ENCODE peak calls at places on chromosomes 13 and 19, in four cellular contexts. R, W, M and C are unnamed samples.

GRCh38 chr19:41402010-41402409 is 4.4 kb downstream of the BCKDHA start:
- DNase-seq in R (no peak), W (no peak), M (no peak), C (no peak)

GRCh38 chr13:42747399-42747873 is 33.9 kb upstream of the FAM216B start:
- DNase-seq in R (no peak), W (peak), M (peak), C (no peak)

GRCh38 chr13:21537105-21537504 is 66.9 kb downstream of the MICU2 start:
- DNase-seq in W (peak), R (no peak), M (no peak), C (no peak)

GRCh38 chr13:114067381-114067885 is 65.0 kb downstream of the RASA3 start:
- DNase-seq in M (peak), W (peak), R (no peak), C (no peak)

GRCh38 chr13:99870541-99870940 is 101.0 kb downstream of the ZIC5 start:
- DNase-seq in M (no peak), W (no peak), R (no peak), C (no peak)

GRCh38 chr13:43363156-43363918 is 340.0 kb downstream of the DNAJC15 start:
- DNase-seq in W (peak), M (no peak), R (no peak), C (no peak)

GRCh38 chr13:21234537-21234936 is 58.1 kb downstream of the MRPL57 start:
- DNase-seq in W (no peak), M (peak), R (no peak), C (no peak)

GRCh38 chr19:51258165-51258564 is 7.3 kb downstream of the SIGLECL1 start:
- DNase-seq in R (no peak), W (no peak), M (no peak), C (no peak)

DNA sequence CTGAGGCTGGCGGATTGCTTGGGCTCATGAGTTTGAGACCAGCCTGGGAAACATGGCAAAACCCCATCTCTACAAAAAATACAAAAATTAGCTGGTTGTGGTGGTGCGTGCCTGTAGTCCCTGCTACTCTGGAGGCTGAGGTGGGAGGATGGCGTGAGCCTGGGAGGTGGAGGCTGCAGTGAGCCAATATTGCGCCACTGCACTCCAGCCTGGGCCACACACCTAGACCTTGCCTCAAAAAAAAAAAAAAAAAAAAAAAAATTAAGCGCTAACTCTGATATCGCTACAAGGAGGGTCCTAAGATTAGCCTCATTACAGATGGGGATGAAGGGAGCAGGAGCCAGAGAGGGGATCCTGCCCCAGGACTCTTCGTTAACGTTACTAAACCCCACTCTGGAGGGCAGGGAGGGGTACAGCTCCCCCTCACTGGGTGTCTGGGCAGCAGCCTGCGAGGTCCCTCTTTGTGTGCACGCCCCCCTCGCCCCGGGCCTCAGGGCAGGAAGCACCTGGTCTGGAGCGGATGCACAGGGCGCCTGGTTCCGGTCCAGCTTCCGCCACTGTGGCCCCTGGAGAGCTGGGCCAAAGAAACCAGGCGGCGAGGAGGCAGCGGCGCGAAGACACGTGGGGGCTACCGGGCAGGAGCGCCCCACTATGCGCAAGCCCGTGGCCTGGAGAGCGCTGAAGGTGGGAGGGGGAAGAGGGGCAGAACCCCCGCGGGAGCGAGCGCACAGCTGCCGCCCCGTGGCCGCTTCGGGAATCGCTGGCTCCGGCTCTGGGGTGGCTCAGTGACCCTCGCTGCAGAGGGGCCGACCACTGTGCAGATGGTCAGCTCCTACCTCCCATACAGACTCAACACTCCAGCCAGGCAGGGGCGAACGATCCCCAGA is 1.5 kb upstream of the LYL1 start:
- DNase-seq in W (no peak), M (peak), R (peak), C (peak)
- H3K4me3 ChIP-seq in W (no peak), M (no peak), R (no peak), C (peak)

GRCh38 chr19:2110822-2111221 is 14.1 kb downstream of the IZUMO4 start:
- DNase-seq in M (no peak), W (no peak), R (no peak), C (no peak)
- TF ChIP-seq CTCF in M (no peak), W (no peak), R (no peak), C (no peak)

GRCh38 chr19:7926021-7926726 is at the start of gene CTXN1:
- DNase-seq in W (peak), R (peak), M (peak), C (peak)
- H3K27ac ChIP-seq in W (peak), R (no peak), M (no peak), C (peak)

GRCh38 chr19:677601-678380 is 1.6 kb downstream of the FSTL3 start:
- DNase-seq in M (peak), R (no peak), W (peak), C (no peak)

GRCh38 chr19:674282-675151 is 1.7 kb upstream of the FSTL3 start:
- DNase-seq in R (no peak), W (no peak), M (peak), C (no peak)

GRCh38 chr19:676343-677105 is at the start of gene FSTL3:
- DNase-seq in W (peak), M (peak), R (no peak), C (no peak)

GRCh38 chr19:677201-677600 is 1.0 kb downstream of the FSTL3 start:
- DNase-seq in R (no peak), W (peak), M (peak), C (peak)

GRCh38 chr19:676007-676342 is 217 bp upstream of the FSTL3 start:
- DNase-seq in M (no peak), W (no peak), R (no peak), C (no peak)
- H3K4me3 ChIP-seq in M (peak), W (peak), R (no peak), C (peak)

DNA sequence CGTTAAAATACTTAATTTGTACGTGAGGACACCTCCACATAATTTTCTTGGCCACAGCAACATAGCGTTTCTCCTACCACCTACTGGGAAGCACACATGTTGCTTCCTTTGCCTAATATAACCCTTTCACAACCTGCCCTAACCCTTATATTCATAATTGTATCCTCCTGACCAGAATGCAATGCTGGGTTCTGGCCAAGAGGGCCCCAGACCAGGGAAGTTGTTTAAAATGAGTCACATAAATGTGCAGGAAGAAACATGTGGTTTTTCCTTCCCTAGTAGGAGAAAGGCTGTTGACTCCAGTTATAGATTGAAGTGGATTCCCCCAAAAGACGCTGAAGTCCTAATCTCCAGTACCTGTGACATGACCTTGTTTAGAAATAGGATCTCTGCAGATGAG is 187.3 kb downstream of the NUFIP1 start:
- DNase-seq in W (peak), M (peak), R (no peak), C (no peak)
- TF ChIP-seq CTCF in W (no peak), M (no peak), R (no peak), C (no peak)

DNA sequence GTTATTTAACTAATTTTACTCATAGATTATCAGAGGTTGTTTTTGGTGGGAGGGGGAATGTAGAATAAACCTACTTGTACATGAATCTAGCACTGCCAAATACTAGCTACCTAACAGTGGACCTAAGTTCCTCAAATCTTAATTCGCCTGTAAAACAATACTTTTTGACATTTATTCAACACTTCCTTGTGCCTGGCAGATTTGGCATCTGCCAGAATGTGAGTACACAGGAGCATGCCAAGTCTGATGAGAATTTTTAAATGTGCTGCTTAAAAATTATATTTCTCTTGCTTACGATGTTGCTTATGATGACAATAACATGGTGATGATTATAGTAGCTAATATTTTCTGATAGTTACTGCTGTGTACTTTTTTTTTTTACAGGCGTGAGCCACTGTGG is 240.2 kb upstream of the STARD13 start:
- DNase-seq in W (no peak), M (no peak), R (no peak), C (no peak)
- H3K27ac ChIP-seq in W (no peak), M (no peak), R (no peak), C (no peak)

DNA sequence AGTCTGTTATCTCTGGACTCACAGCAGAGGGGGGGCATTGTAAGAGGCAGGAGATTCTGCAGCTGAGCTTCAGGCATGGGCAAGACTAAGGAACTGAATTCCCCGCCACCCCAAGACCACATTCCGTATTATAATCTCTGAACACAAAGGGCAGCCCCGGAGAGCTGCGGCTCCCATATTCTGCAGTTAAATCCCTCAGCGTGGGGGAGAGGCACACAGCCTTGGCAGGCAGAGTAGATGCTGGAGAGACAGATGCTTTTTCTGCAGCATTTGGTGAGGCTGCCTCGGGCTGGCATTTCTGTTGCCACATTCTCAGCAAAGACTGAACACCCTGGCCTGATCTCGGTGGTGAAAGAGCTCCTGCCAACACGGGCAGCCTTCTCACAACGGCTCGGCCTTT is 12.9 kb downstream of the CHAF1A start:
- DNase-seq in W (no peak), R (no peak), M (peak), C (no peak)
- H3K4me3 ChIP-seq in W (peak), R (no peak), M (no peak), C (no peak)

GRCh38 chr13:93004919-93005318 is 221.7 kb upstream of the GPC6 start:
- DNase-seq in R (no peak), W (no peak), M (no peak), C (no peak)
- TF ChIP-seq CTCF in R (no peak), W (no peak), M (peak), C (no peak)

GRCh38 chr13:73266640-73267180 is 207.9 kb downstream of the KLF5 start:
- DNase-seq in M (no peak), R (no peak), W (no peak), C (no peak)
- H3K27ac ChIP-seq in M (no peak), R (no peak), W (no peak), C (no peak)

GRCh38 chr13:35469781-35470380 is 6.6 kb downstream of the MAB21L1 start:
- DNase-seq in R (no peak), M (peak), W (no peak), C (no peak)
- H3K4me3 ChIP-seq in R (no peak), M (peak), W (no peak), C (no peak)